ENCODE peak calls at places on chromosome 15, in nine cellular contexts. One of them, this sample, is unnamed. For H3K4me1, the result is how much of the 10 kb centered on the place peaks cover.

GRCh38 chr15:92803852-92804609 is 96.1 kb upstream of the CHD2 start:
- DNase-seq in H9: no peak
- DNase-seq in tibial artery: peak
- DNase-seq in hepatocyte: peak
- DNase-seq in heart right ventricle: peak
- DNase-seq in HCT116: peak
- DNase-seq in cardiac muscle cell: peak
- DNase-seq in astrocyte: peak
- DNase-seq in psoas muscle: peak
- DNase-seq in this sample: peak

GRCh38 chr15:47409038-47409437 is 308.3 kb upstream of the SEMA6D start:
- DNase-seq in astrocyte: no peak
- DNase-seq in tibial artery: no peak
- DNase-seq in heart right ventricle: no peak
- DNase-seq in hepatocyte: no peak
- DNase-seq in HCT116: no peak
- DNase-seq in H9: no peak
- DNase-seq in psoas muscle: no peak
- DNase-seq in cardiac muscle cell: peak
- DNase-seq in this sample: no peak

GRCh38 chr15:93312891-93313486 is 224.0 kb upstream of the RGMA start:
- DNase-seq in heart right ventricle: no peak
- DNase-seq in H9: no peak
- DNase-seq in tibial artery: no peak
- DNase-seq in cardiac muscle cell: no peak
- DNase-seq in HCT116: no peak
- DNase-seq in psoas muscle: no peak
- DNase-seq in astrocyte: no peak
- DNase-seq in hepatocyte: no peak
- DNase-seq in this sample: no peak

GRCh38 chr15:63234479-63234878 is 42.9 kb upstream of the APH1B start:
- DNase-seq in heart right ventricle: peak
- DNase-seq in cardiac muscle cell: peak
- DNase-seq in H9: no peak
- DNase-seq in HCT116: no peak
- DNase-seq in hepatocyte: peak
- DNase-seq in psoas muscle: peak
- DNase-seq in astrocyte: peak
- DNase-seq in tibial artery: peak
- DNase-seq in this sample: peak

GRCh38 chr15:64095431-64095794 is 369 bp upstream of the SNX1 start:
- DNase-seq in psoas muscle: no peak
- DNase-seq in H9: no peak
- DNase-seq in hepatocyte: no peak
- DNase-seq in cardiac muscle cell: no peak
- DNase-seq in tibial artery: no peak
- DNase-seq in heart right ventricle: no peak
- DNase-seq in HCT116: no peak
- DNase-seq in astrocyte: no peak
- DNase-seq in this sample: no peak

GRCh38 chr15:76840830-76841460 is 64.2 kb downstream of the SCAPER start:
- DNase-seq in hepatocyte: peak
- DNase-seq in HCT116: peak
- DNase-seq in heart right ventricle: no peak
- DNase-seq in astrocyte: peak
- DNase-seq in tibial artery: no peak
- DNase-seq in cardiac muscle cell: peak
- DNase-seq in H9: no peak
- DNase-seq in psoas muscle: no peak
- DNase-seq in this sample: no peak

GRCh38 chr15:62492900-62493299 is 327.8 kb upstream of the C2CD4B start:
- DNase-seq in hepatocyte: no peak
- DNase-seq in HCT116: no peak
- DNase-seq in astrocyte: no peak
- DNase-seq in psoas muscle: no peak
- DNase-seq in tibial artery: no peak
- DNase-seq in H9: no peak
- DNase-seq in heart right ventricle: peak
- DNase-seq in cardiac muscle cell: no peak
- DNase-seq in this sample: no peak

GRCh38 chr15:63601026-63601726 is 4.0 kb downstream of the FBXL22 start:
- DNase-seq in psoas muscle: peak
- DNase-seq in cardiac muscle cell: peak
- DNase-seq in tibial artery: no peak
- DNase-seq in HCT116: no peak
- DNase-seq in hepatocyte: peak
- DNase-seq in astrocyte: peak
- DNase-seq in H9: no peak
- DNase-seq in heart right ventricle: no peak
- DNase-seq in this sample: peak

GRCh38 chr15:38536201-38536676 is 28.4 kb downstream of the RASGRP1 start:
- DNase-seq in HCT116: no peak
- DNase-seq in H9: no peak
- DNase-seq in psoas muscle: peak
- DNase-seq in astrocyte: peak
- DNase-seq in hepatocyte: no peak
- DNase-seq in heart right ventricle: no peak
- DNase-seq in tibial artery: peak
- DNase-seq in cardiac muscle cell: peak
- DNase-seq in this sample: peak

GRCh38 chr15:28191832-28192231 is 92.7 kb upstream of the OCA2 start:
- DNase-seq in heart right ventricle: peak
- DNase-seq in astrocyte: peak
- DNase-seq in cardiac muscle cell: peak
- DNase-seq in psoas muscle: peak
- DNase-seq in tibial artery: peak
- DNase-seq in HCT116: no peak
- DNase-seq in hepatocyte: peak
- DNase-seq in H9: peak
- DNase-seq in this sample: peak

GRCh38 chr15:36901012-36901411 is 199.3 kb downstream of the MEIS2 start:
- DNase-seq in tibial artery: no peak
- DNase-seq in psoas muscle: no peak
- DNase-seq in cardiac muscle cell: no peak
- DNase-seq in astrocyte: no peak
- DNase-seq in HCT116: no peak
- DNase-seq in H9: no peak
- DNase-seq in heart right ventricle: no peak
- DNase-seq in hepatocyte: no peak
- DNase-seq in this sample: no peak

GRCh38 chr15:67097893-67098740 is 32.7 kb downstream of the SMAD3 start:
- DNase-seq in hepatocyte: no peak
- DNase-seq in psoas muscle: peak
- DNase-seq in HCT116: no peak
- DNase-seq in cardiac muscle cell: peak
- DNase-seq in H9: no peak
- DNase-seq in astrocyte: peak
- DNase-seq in heart right ventricle: no peak
- DNase-seq in tibial artery: peak
- DNase-seq in this sample: peak

GRCh38 chr15:91223902-91224301 is 123.8 kb downstream of the SV2B start:
- DNase-seq in H9: no peak
- DNase-seq in tibial artery: no peak
- DNase-seq in astrocyte: no peak
- DNase-seq in cardiac muscle cell: no peak
- DNase-seq in psoas muscle: no peak
- DNase-seq in heart right ventricle: no peak
- DNase-seq in hepatocyte: no peak
- DNase-seq in HCT116: no peak
- DNase-seq in this sample: no peak
- H3K4me1 ChIP-seq in H9: under half
- H3K4me1 ChIP-seq in tibial artery: under half
- H3K4me1 ChIP-seq in astrocyte: under half
- H3K4me1 ChIP-seq in cardiac muscle cell: under half
- H3K4me1 ChIP-seq in psoas muscle: under half
- H3K4me1 ChIP-seq in heart right ventricle: under half
- H3K4me1 ChIP-seq in hepatocyte: under half
- H3K4me1 ChIP-seq in HCT116: under half
- H3K4me1 ChIP-seq in this sample: under half

DNA sequence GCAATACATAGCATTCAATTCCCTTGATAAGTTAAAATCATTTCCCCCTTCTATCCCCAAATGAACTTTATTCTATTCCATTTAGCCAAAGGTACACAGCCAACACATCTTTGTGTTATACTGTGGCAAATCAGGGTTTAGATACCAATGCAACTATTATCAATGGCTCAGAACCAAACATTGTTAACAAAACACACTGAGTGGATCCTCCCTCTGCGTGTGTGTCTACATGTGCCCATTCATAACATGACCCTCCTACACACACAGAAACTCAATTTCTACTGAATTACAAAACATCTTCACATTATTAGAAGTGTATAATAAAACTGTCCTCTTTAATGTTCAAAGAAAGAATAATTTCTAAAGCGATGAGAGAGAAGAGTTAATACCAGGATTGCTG is 1.3 kb downstream of the TTBK2 start:
- DNase-seq in tibial artery: no peak
- DNase-seq in cardiac muscle cell: peak
- DNase-seq in HCT116: no peak
- DNase-seq in psoas muscle: no peak
- DNase-seq in astrocyte: no peak
- DNase-seq in hepatocyte: no peak
- DNase-seq in H9: no peak
- DNase-seq in heart right ventricle: no peak
- DNase-seq in this sample: no peak
- H3K4me1 ChIP-seq in tibial artery: under half
- H3K4me1 ChIP-seq in cardiac muscle cell: under half
- H3K4me1 ChIP-seq in HCT116: under half
- H3K4me1 ChIP-seq in psoas muscle: under half
- H3K4me1 ChIP-seq in astrocyte: under half
- H3K4me1 ChIP-seq in hepatocyte: under half
- H3K4me1 ChIP-seq in H9: under half
- H3K4me1 ChIP-seq in heart right ventricle: under half
- H3K4me1 ChIP-seq in this sample: under half

GRCh38 chr15:52485290-52485689 is 43.4 kb downstream of the MYO5A start:
- DNase-seq in H9: no peak
- DNase-seq in HCT116: no peak
- DNase-seq in hepatocyte: no peak
- DNase-seq in heart right ventricle: no peak
- DNase-seq in cardiac muscle cell: no peak
- DNase-seq in psoas muscle: no peak
- DNase-seq in astrocyte: no peak
- DNase-seq in tibial artery: no peak
- DNase-seq in this sample: no peak

GRCh38 chr15:52486003-52486996 is 42.4 kb downstream of the MYO5A start:
- DNase-seq in psoas muscle: no peak
- DNase-seq in cardiac muscle cell: no peak
- DNase-seq in tibial artery: no peak
- DNase-seq in hepatocyte: no peak
- DNase-seq in HCT116: no peak
- DNase-seq in H9: peak
- DNase-seq in heart right ventricle: no peak
- DNase-seq in astrocyte: peak
- DNase-seq in this sample: no peak

GRCh38 chr15:52483712-52484111 is 45.0 kb downstream of the MYO5A start:
- DNase-seq in psoas muscle: no peak
- DNase-seq in H9: no peak
- DNase-seq in HCT116: no peak
- DNase-seq in heart right ventricle: no peak
- DNase-seq in astrocyte: peak
- DNase-seq in tibial artery: no peak
- DNase-seq in hepatocyte: no peak
- DNase-seq in cardiac muscle cell: peak
- DNase-seq in this sample: no peak

GRCh38 chr15:52481915-52482314 is 46.8 kb downstream of the MYO5A start:
- DNase-seq in H9: no peak
- DNase-seq in hepatocyte: no peak
- DNase-seq in astrocyte: peak
- DNase-seq in psoas muscle: no peak
- DNase-seq in tibial artery: no peak
- DNase-seq in HCT116: peak
- DNase-seq in heart right ventricle: no peak
- DNase-seq in cardiac muscle cell: peak
- DNase-seq in this sample: no peak

DNA sequence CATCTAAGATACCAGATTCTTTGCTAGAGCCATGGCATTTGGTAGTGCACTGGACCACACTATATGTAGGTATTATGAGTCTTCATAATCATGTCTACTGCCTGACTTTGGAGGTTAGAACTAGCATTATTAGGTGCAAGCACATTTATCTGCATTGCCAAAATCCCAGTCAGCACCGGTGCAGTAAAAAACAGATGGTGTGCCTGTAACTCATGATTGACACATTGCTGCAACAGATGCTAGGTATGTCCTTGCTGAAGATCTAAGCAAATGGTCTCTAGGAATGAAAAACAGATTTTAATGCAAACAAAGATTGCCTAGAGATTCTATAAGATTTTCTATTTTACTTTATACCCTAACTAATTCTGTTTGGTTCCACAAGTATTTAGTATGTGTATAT is 47.7 kb downstream of the MYO5A start:
- DNase-seq in HCT116: no peak
- DNase-seq in heart right ventricle: no peak
- DNase-seq in hepatocyte: no peak
- DNase-seq in cardiac muscle cell: no peak
- DNase-seq in H9: no peak
- DNase-seq in tibial artery: no peak
- DNase-seq in psoas muscle: no peak
- DNase-seq in astrocyte: no peak
- DNase-seq in this sample: no peak
- H3K4me1 ChIP-seq in HCT116: under half
- H3K4me1 ChIP-seq in heart right ventricle: under half
- H3K4me1 ChIP-seq in hepatocyte: under half
- H3K4me1 ChIP-seq in cardiac muscle cell: under half
- H3K4me1 ChIP-seq in H9: under half
- H3K4me1 ChIP-seq in tibial artery: under half
- H3K4me1 ChIP-seq in psoas muscle: under half
- H3K4me1 ChIP-seq in astrocyte: under half
- H3K4me1 ChIP-seq in this sample: under half

GRCh38 chr15:34331809-34332208 is 5.8 kb downstream of the SLC12A6 start:
- DNase-seq in psoas muscle: no peak
- DNase-seq in H9: no peak
- DNase-seq in heart right ventricle: no peak
- DNase-seq in astrocyte: peak
- DNase-seq in HCT116: no peak
- DNase-seq in hepatocyte: no peak
- DNase-seq in tibial artery: no peak
- DNase-seq in cardiac muscle cell: no peak
- DNase-seq in this sample: no peak

GRCh38 chr15:34327906-34328305 is 9.7 kb downstream of the SLC12A6 start:
- DNase-seq in hepatocyte: no peak
- DNase-seq in tibial artery: no peak
- DNase-seq in heart right ventricle: no peak
- DNase-seq in psoas muscle: no peak
- DNase-seq in astrocyte: no peak
- DNase-seq in H9: no peak
- DNase-seq in HCT116: no peak
- DNase-seq in cardiac muscle cell: no peak
- DNase-seq in this sample: no peak

GRCh38 chr15:34334676-34335075 is 2.9 kb downstream of the SLC12A6 start:
- DNase-seq in astrocyte: no peak
- DNase-seq in H9: no peak
- DNase-seq in HCT116: no peak
- DNase-seq in cardiac muscle cell: no peak
- DNase-seq in tibial artery: no peak
- DNase-seq in hepatocyte: no peak
- DNase-seq in heart right ventricle: no peak
- DNase-seq in psoas muscle: no peak
- DNase-seq in this sample: no peak

GRCh38 chr15:34329006-34329405 is 8.6 kb downstream of the SLC12A6 start:
- DNase-seq in cardiac muscle cell: no peak
- DNase-seq in psoas muscle: no peak
- DNase-seq in astrocyte: no peak
- DNase-seq in tibial artery: no peak
- DNase-seq in H9: no peak
- DNase-seq in hepatocyte: no peak
- DNase-seq in heart right ventricle: no peak
- DNase-seq in HCT116: no peak
- DNase-seq in this sample: no peak

GRCh38 chr15:34330279-34330678 is 7.3 kb downstream of the SLC12A6 start:
- DNase-seq in astrocyte: no peak
- DNase-seq in tibial artery: no peak
- DNase-seq in hepatocyte: no peak
- DNase-seq in heart right ventricle: no peak
- DNase-seq in HCT116: no peak
- DNase-seq in cardiac muscle cell: no peak
- DNase-seq in H9: no peak
- DNase-seq in psoas muscle: no peak
- DNase-seq in this sample: no peak
- H3K4me1 ChIP-seq in astrocyte: under half
- H3K4me1 ChIP-seq in tibial artery: under half
- H3K4me1 ChIP-seq in hepatocyte: under half
- H3K4me1 ChIP-seq in heart right ventricle: under half
- H3K4me1 ChIP-seq in HCT116: under half
- H3K4me1 ChIP-seq in cardiac muscle cell: under half
- H3K4me1 ChIP-seq in H9: under half
- H3K4me1 ChIP-seq in psoas muscle: under half
- H3K4me1 ChIP-seq in this sample: under half

This sample was measured in right cardiac atrium.